ENCODE peak calls at places on chromosomes 1 and 21, in ten cellular contexts. One of them, this sample, is unnamed.

GRCh38 chr1:40899230-40899870 is 37.2 kb upstream of the CITED4 start:
- DNase-seq in GM03348: no peak
- DNase-seq in SW480: no peak
- DNase-seq in T-cell: no peak
- DNase-seq in A172: no peak
- DNase-seq in stimulated activated CD4-positive, alpha-beta T cell treated with anti-CD3 and anti-CD28 coated beads, Interleukin-4, amount 100 ng/mL, for 1 hour: no peak
- DNase-seq in sigmoid colon: no peak
- DNase-seq in tibial artery: no peak
- DNase-seq in pulmonary artery endothelial cell: no peak
- DNase-seq in CMK: no peak
- DNase-seq in this sample: peak

GRCh38 chr1:78586572-78586971 is 33.7 kb upstream of the IFI44L start:
- DNase-seq in pulmonary artery endothelial cell: no peak
- DNase-seq in sigmoid colon: no peak
- DNase-seq in GM03348: peak
- DNase-seq in stimulated activated CD4-positive, alpha-beta T cell treated with anti-CD3 and anti-CD28 coated beads, Interleukin-4, amount 100 ng/mL, for 1 hour: no peak
- DNase-seq in SW480: no peak
- DNase-seq in CMK: no peak
- DNase-seq in T-cell: no peak
- DNase-seq in tibial artery: no peak
- DNase-seq in A172: no peak
- DNase-seq in this sample: no peak

GRCh38 chr1:66402194-66402593 is 131.8 kb upstream of the SGIP1 start:
- DNase-seq in GM03348: peak
- DNase-seq in SW480: no peak
- DNase-seq in sigmoid colon: peak
- DNase-seq in A172: no peak
- DNase-seq in stimulated activated CD4-positive, alpha-beta T cell treated with anti-CD3 and anti-CD28 coated beads, Interleukin-4, amount 100 ng/mL, for 1 hour: no peak
- DNase-seq in T-cell: no peak
- DNase-seq in tibial artery: peak
- DNase-seq in CMK: no peak
- DNase-seq in pulmonary artery endothelial cell: no peak
- DNase-seq in this sample: no peak

GRCh38 chr1:180157108-180157507 is 2.4 kb downstream of the QSOX1 start:
- DNase-seq in GM03348: peak
- DNase-seq in A172: peak
- DNase-seq in sigmoid colon: no peak
- DNase-seq in SW480: no peak
- DNase-seq in tibial artery: no peak
- DNase-seq in stimulated activated CD4-positive, alpha-beta T cell treated with anti-CD3 and anti-CD28 coated beads, Interleukin-4, amount 100 ng/mL, for 1 hour: no peak
- DNase-seq in T-cell: no peak
- DNase-seq in pulmonary artery endothelial cell: no peak
- DNase-seq in CMK: no peak
- DNase-seq in this sample: no peak

GRCh38 chr1:66271904-66272254 is 262.1 kb upstream of the SGIP1 start:
- DNase-seq in SW480: no peak
- DNase-seq in pulmonary artery endothelial cell: no peak
- DNase-seq in sigmoid colon: peak
- DNase-seq in tibial artery: peak
- DNase-seq in T-cell: no peak
- DNase-seq in stimulated activated CD4-positive, alpha-beta T cell treated with anti-CD3 and anti-CD28 coated beads, Interleukin-4, amount 100 ng/mL, for 1 hour: no peak
- DNase-seq in CMK: no peak
- DNase-seq in A172: peak
- DNase-seq in GM03348: peak
- DNase-seq in this sample: peak

GRCh38 chr1:108327534-108328462 is 83.9 kb upstream of the NBPF4 start:
- DNase-seq in T-cell: no peak
- DNase-seq in A172: peak
- DNase-seq in GM03348: no peak
- DNase-seq in CMK: peak
- DNase-seq in pulmonary artery endothelial cell: no peak
- DNase-seq in SW480: no peak
- DNase-seq in stimulated activated CD4-positive, alpha-beta T cell treated with anti-CD3 and anti-CD28 coated beads, Interleukin-4, amount 100 ng/mL, for 1 hour: no peak
- DNase-seq in tibial artery: no peak
- DNase-seq in sigmoid colon: no peak
- DNase-seq in this sample: peak

GRCh38 chr1:216430744-216431143 is 7.5 kb upstream of the USH2A start:
- DNase-seq in stimulated activated CD4-positive, alpha-beta T cell treated with anti-CD3 and anti-CD28 coated beads, Interleukin-4, amount 100 ng/mL, for 1 hour: no peak
- DNase-seq in pulmonary artery endothelial cell: no peak
- DNase-seq in GM03348: no peak
- DNase-seq in T-cell: no peak
- DNase-seq in CMK: no peak
- DNase-seq in SW480: no peak
- DNase-seq in sigmoid colon: no peak
- DNase-seq in tibial artery: no peak
- DNase-seq in A172: no peak
- DNase-seq in this sample: no peak

GRCh38 chr1:197951089-197951488 is 33.9 kb downstream of the LHX9 start:
- DNase-seq in sigmoid colon: no peak
- DNase-seq in T-cell: no peak
- DNase-seq in pulmonary artery endothelial cell: no peak
- DNase-seq in CMK: no peak
- DNase-seq in A172: no peak
- DNase-seq in stimulated activated CD4-positive, alpha-beta T cell treated with anti-CD3 and anti-CD28 coated beads, Interleukin-4, amount 100 ng/mL, for 1 hour: no peak
- DNase-seq in tibial artery: no peak
- DNase-seq in SW480: no peak
- DNase-seq in GM03348: no peak
- DNase-seq in this sample: no peak

GRCh38 chr1:72530646-72531045 is 248.3 kb upstream of the NEGR1 start:
- DNase-seq in pulmonary artery endothelial cell: no peak
- DNase-seq in CMK: no peak
- DNase-seq in T-cell: no peak
- DNase-seq in SW480: no peak
- DNase-seq in GM03348: no peak
- DNase-seq in sigmoid colon: no peak
- DNase-seq in tibial artery: no peak
- DNase-seq in A172: no peak
- DNase-seq in stimulated activated CD4-positive, alpha-beta T cell treated with anti-CD3 and anti-CD28 coated beads, Interleukin-4, amount 100 ng/mL, for 1 hour: no peak
- DNase-seq in this sample: no peak

GRCh38 chr1:24912359-24913273 is 17.5 kb downstream of the RUNX3 start:
- DNase-seq in T-cell: no peak
- DNase-seq in tibial artery: no peak
- DNase-seq in CMK: no peak
- DNase-seq in SW480: no peak
- DNase-seq in sigmoid colon: no peak
- DNase-seq in pulmonary artery endothelial cell: no peak
- DNase-seq in A172: no peak
- DNase-seq in GM03348: no peak
- DNase-seq in stimulated activated CD4-positive, alpha-beta T cell treated with anti-CD3 and anti-CD28 coated beads, Interleukin-4, amount 100 ng/mL, for 1 hour: no peak
- DNase-seq in this sample: no peak

GRCh38 chr1:205455581-205456382 is at the start of gene BLACAT1:
- DNase-seq in GM03348: no peak
- DNase-seq in tibial artery: no peak
- DNase-seq in A172: no peak
- DNase-seq in T-cell: no peak
- DNase-seq in CMK: no peak
- DNase-seq in stimulated activated CD4-positive, alpha-beta T cell treated with anti-CD3 and anti-CD28 coated beads, Interleukin-4, amount 100 ng/mL, for 1 hour: no peak
- DNase-seq in pulmonary artery endothelial cell: no peak
- DNase-seq in sigmoid colon: no peak
- DNase-seq in SW480: no peak
- DNase-seq in this sample: peak

GRCh38 chr1:44250113-44250781 is 37.0 kb downstream of the DMAP1 start:
- DNase-seq in GM03348: no peak
- DNase-seq in stimulated activated CD4-positive, alpha-beta T cell treated with anti-CD3 and anti-CD28 coated beads, Interleukin-4, amount 100 ng/mL, for 1 hour: no peak
- DNase-seq in A172: no peak
- DNase-seq in pulmonary artery endothelial cell: no peak
- DNase-seq in sigmoid colon: no peak
- DNase-seq in SW480: no peak
- DNase-seq in tibial artery: no peak
- DNase-seq in CMK: no peak
- DNase-seq in T-cell: no peak
- DNase-seq in this sample: no peak

GRCh38 chr1:157151068-157151467 is 12.9 kb upstream of the ETV3 start:
- DNase-seq in SW480: no peak
- DNase-seq in A172: no peak
- DNase-seq in sigmoid colon: no peak
- DNase-seq in CMK: no peak
- DNase-seq in tibial artery: no peak
- DNase-seq in pulmonary artery endothelial cell: no peak
- DNase-seq in stimulated activated CD4-positive, alpha-beta T cell treated with anti-CD3 and anti-CD28 coated beads, Interleukin-4, amount 100 ng/mL, for 1 hour: no peak
- DNase-seq in T-cell: no peak
- DNase-seq in GM03348: no peak
- DNase-seq in this sample: no peak

GRCh38 chr1:54009406-54009805 is 8.6 kb downstream of the LDLRAD1 start:
- DNase-seq in SW480: no peak
- DNase-seq in GM03348: no peak
- DNase-seq in pulmonary artery endothelial cell: no peak
- DNase-seq in T-cell: no peak
- DNase-seq in A172: no peak
- DNase-seq in tibial artery: no peak
- DNase-seq in stimulated activated CD4-positive, alpha-beta T cell treated with anti-CD3 and anti-CD28 coated beads, Interleukin-4, amount 100 ng/mL, for 1 hour: no peak
- DNase-seq in CMK: no peak
- DNase-seq in sigmoid colon: no peak
- DNase-seq in this sample: no peak

GRCh38 chr1:2349821-2350220 is 41.5 kb downstream of the MORN1 start:
- DNase-seq in A172: no peak
- DNase-seq in CMK: no peak
- DNase-seq in tibial artery: peak
- DNase-seq in sigmoid colon: peak
- DNase-seq in stimulated activated CD4-positive, alpha-beta T cell treated with anti-CD3 and anti-CD28 coated beads, Interleukin-4, amount 100 ng/mL, for 1 hour: no peak
- DNase-seq in pulmonary artery endothelial cell: no peak
- DNase-seq in SW480: no peak
- DNase-seq in GM03348: no peak
- DNase-seq in T-cell: no peak
- DNase-seq in this sample: no peak

GRCh38 chr1:26358411-26359384 is 4.8 kb upstream of the CRYBG2 start:
- DNase-seq in GM03348: no peak
- DNase-seq in CMK: no peak
- DNase-seq in T-cell: peak
- DNase-seq in pulmonary artery endothelial cell: no peak
- DNase-seq in tibial artery: no peak
- DNase-seq in stimulated activated CD4-positive, alpha-beta T cell treated with anti-CD3 and anti-CD28 coated beads, Interleukin-4, amount 100 ng/mL, for 1 hour: peak
- DNase-seq in SW480: peak
- DNase-seq in sigmoid colon: no peak
- DNase-seq in A172: peak
- DNase-seq in this sample: peak

GRCh38 chr21:38386967-38387366 is 111.3 kb downstream of the ERG start:
- DNase-seq in sigmoid colon: no peak
- DNase-seq in A172: peak
- DNase-seq in T-cell: no peak
- DNase-seq in GM03348: peak
- DNase-seq in CMK: no peak
- DNase-seq in tibial artery: no peak
- DNase-seq in stimulated activated CD4-positive, alpha-beta T cell treated with anti-CD3 and anti-CD28 coated beads, Interleukin-4, amount 100 ng/mL, for 1 hour: no peak
- DNase-seq in pulmonary artery endothelial cell: no peak
- DNase-seq in SW480: no peak
- DNase-seq in this sample: no peak

GRCh38 chr1:211703812-211704566 is 28.6 kb upstream of the NEK2 start:
- DNase-seq in SW480: peak
- DNase-seq in A172: no peak
- DNase-seq in stimulated activated CD4-positive, alpha-beta T cell treated with anti-CD3 and anti-CD28 coated beads, Interleukin-4, amount 100 ng/mL, for 1 hour: no peak
- DNase-seq in GM03348: no peak
- DNase-seq in T-cell: no peak
- DNase-seq in sigmoid colon: no peak
- DNase-seq in tibial artery: no peak
- DNase-seq in CMK: no peak
- DNase-seq in pulmonary artery endothelial cell: no peak
- DNase-seq in this sample: no peak

GRCh38 chr21:39232926-39233325 is 49.7 kb upstream of the PSMG1 start:
- DNase-seq in stimulated activated CD4-positive, alpha-beta T cell treated with anti-CD3 and anti-CD28 coated beads, Interleukin-4, amount 100 ng/mL, for 1 hour: no peak
- DNase-seq in T-cell: no peak
- DNase-seq in A172: no peak
- DNase-seq in tibial artery: no peak
- DNase-seq in sigmoid colon: no peak
- DNase-seq in CMK: no peak
- DNase-seq in GM03348: peak
- DNase-seq in pulmonary artery endothelial cell: no peak
- DNase-seq in SW480: no peak
- DNase-seq in this sample: no peak

GRCh38 chr21:36104306-36105300 is 30.3 kb upstream of the CBR3 start:
- DNase-seq in GM03348: no peak
- DNase-seq in T-cell: peak
- DNase-seq in sigmoid colon: no peak
- DNase-seq in A172: peak
- DNase-seq in stimulated activated CD4-positive, alpha-beta T cell treated with anti-CD3 and anti-CD28 coated beads, Interleukin-4, amount 100 ng/mL, for 1 hour: peak
- DNase-seq in pulmonary artery endothelial cell: no peak
- DNase-seq in SW480: no peak
- DNase-seq in tibial artery: peak
- DNase-seq in CMK: no peak
- DNase-seq in this sample: peak

GRCh38 chr1:20634594-20635084 is 1.4 kb downstream of the PINK1 start:
- DNase-seq in SW480: peak
- DNase-seq in T-cell: no peak
- DNase-seq in tibial artery: no peak
- DNase-seq in A172: no peak
- DNase-seq in pulmonary artery endothelial cell: no peak
- DNase-seq in sigmoid colon: no peak
- DNase-seq in CMK: peak
- DNase-seq in GM03348: peak
- DNase-seq in stimulated activated CD4-positive, alpha-beta T cell treated with anti-CD3 and anti-CD28 coated beads, Interleukin-4, amount 100 ng/mL, for 1 hour: no peak
- DNase-seq in this sample: peak

GRCh38 chr1:2650967-2651645 is 18.3 kb upstream of the MMEL1 start:
- DNase-seq in A172: no peak
- DNase-seq in pulmonary artery endothelial cell: no peak
- DNase-seq in sigmoid colon: peak
- DNase-seq in GM03348: no peak
- DNase-seq in T-cell: no peak
- DNase-seq in stimulated activated CD4-positive, alpha-beta T cell treated with anti-CD3 and anti-CD28 coated beads, Interleukin-4, amount 100 ng/mL, for 1 hour: no peak
- DNase-seq in SW480: no peak
- DNase-seq in CMK: no peak
- DNase-seq in tibial artery: no peak
- DNase-seq in this sample: no peak

GRCh38 chr1:156591432-156592157 is at the start of gene NAXE:
- DNase-seq in SW480: peak
- DNase-seq in GM03348: peak
- DNase-seq in A172: peak
- DNase-seq in pulmonary artery endothelial cell: no peak
- DNase-seq in sigmoid colon: peak
- DNase-seq in T-cell: no peak
- DNase-seq in stimulated activated CD4-positive, alpha-beta T cell treated with anti-CD3 and anti-CD28 coated beads, Interleukin-4, amount 100 ng/mL, for 1 hour: peak
- DNase-seq in tibial artery: peak
- DNase-seq in CMK: peak
- DNase-seq in this sample: peak

GRCh38 chr1:10814954-10815862 is 18.8 kb upstream of the CASZ1 start:
- DNase-seq in T-cell: no peak
- DNase-seq in A172: no peak
- DNase-seq in tibial artery: no peak
- DNase-seq in stimulated activated CD4-positive, alpha-beta T cell treated with anti-CD3 and anti-CD28 coated beads, Interleukin-4, amount 100 ng/mL, for 1 hour: no peak
- DNase-seq in GM03348: no peak
- DNase-seq in SW480: no peak
- DNase-seq in sigmoid colon: no peak
- DNase-seq in CMK: no peak
- DNase-seq in pulmonary artery endothelial cell: no peak
- DNase-seq in this sample: peak

GRCh38 chr1:111819566-111819965 is 63.9 kb downstream of the DDX20 start:
- DNase-seq in tibial artery: no peak
- DNase-seq in SW480: no peak
- DNase-seq in stimulated activated CD4-positive, alpha-beta T cell treated with anti-CD3 and anti-CD28 coated beads, Interleukin-4, amount 100 ng/mL, for 1 hour: no peak
- DNase-seq in T-cell: no peak
- DNase-seq in sigmoid colon: no peak
- DNase-seq in A172: no peak
- DNase-seq in GM03348: no peak
- DNase-seq in pulmonary artery endothelial cell: no peak
- DNase-seq in CMK: no peak
- DNase-seq in this sample: no peak

GRCh38 chr1:162856260-162856659 is 4.7 kb downstream of the CCDC190 start:
- DNase-seq in GM03348: peak
- DNase-seq in T-cell: no peak
- DNase-seq in CMK: no peak
- DNase-seq in SW480: peak
- DNase-seq in A172: peak
- DNase-seq in stimulated activated CD4-positive, alpha-beta T cell treated with anti-CD3 and anti-CD28 coated beads, Interleukin-4, amount 100 ng/mL, for 1 hour: no peak
- DNase-seq in tibial artery: no peak
- DNase-seq in pulmonary artery endothelial cell: peak
- DNase-seq in sigmoid colon: no peak
- DNase-seq in this sample: no peak

GRCh38 chr1:161484613-161485012 is 20.6 kb upstream of the FCGR2A start:
- DNase-seq in tibial artery: no peak
- DNase-seq in GM03348: no peak
- DNase-seq in SW480: no peak
- DNase-seq in A172: no peak
- DNase-seq in T-cell: no peak
- DNase-seq in sigmoid colon: no peak
- DNase-seq in CMK: no peak
- DNase-seq in pulmonary artery endothelial cell: no peak
- DNase-seq in stimulated activated CD4-positive, alpha-beta T cell treated with anti-CD3 and anti-CD28 coated beads, Interleukin-4, amount 100 ng/mL, for 1 hour: no peak
- DNase-seq in this sample: no peak

GRCh38 chr1:201302168-201302896 is 19.0 kb downstream of the PKP1 start:
- DNase-seq in SW480: no peak
- DNase-seq in GM03348: no peak
- DNase-seq in pulmonary artery endothelial cell: no peak
- DNase-seq in stimulated activated CD4-positive, alpha-beta T cell treated with anti-CD3 and anti-CD28 coated beads, Interleukin-4, amount 100 ng/mL, for 1 hour: no peak
- DNase-seq in tibial artery: no peak
- DNase-seq in A172: no peak
- DNase-seq in CMK: no peak
- DNase-seq in sigmoid colon: no peak
- DNase-seq in T-cell: no peak
- DNase-seq in this sample: no peak